ENCODE peak calls at places on chromosomes 3 and 15, in seven cellular contexts. H is neural progenitor cell, P is aorta, W is psoas muscle, F is pancreas, O is heart left ventricle, L is prostate gland. T is an unnamed sample.
A peak's percentile ranks its signal among the peaks of the same experiment; 100 is the strongest.

GRCh38 chr3:194688207-194688711 is 2.6 kb downstream of the FAM43A start:
- DNase-seq in W (peak; percentile 66), O (peak; percentile 55), L (no peak), P (no peak), H (peak; percentile 49), F (no peak), T (peak; percentile 77)

GRCh38 chr15:30924353-30924752 is 20.6 kb downstream of the FAN1 start:
- DNase-seq in O (no peak), F (no peak), W (no peak), P (no peak), H (no peak), L (no peak), T (no peak)

GRCh38 chr3:79515072-79515471 is 252.7 kb downstream of the ROBO1 start:
- DNase-seq in H (no peak), O (no peak), W (no peak), P (no peak), L (no peak), F (no peak), T (peak; percentile 18)

GRCh38 chr15:36774765-36775164 is 195.3 kb downstream of the CDIN1 start:
- DNase-seq in H (no peak), W (no peak), O (no peak), F (no peak), P (no peak), L (no peak), T (no peak)

GRCh38 chr15:96585634-96586386 is 255.3 kb downstream of the NR2F2 start:
- DNase-seq in F (no peak), H (peak; percentile 46), L (no peak), P (no peak), W (no peak), O (no peak), T (no peak)

GRCh38 chr3:53161820-53162671 is 1.0 kb downstream of the PRKCD start:
- DNase-seq in O (peak; percentile 52), H (peak; percentile 76), P (no peak), L (no peak), W (no peak), F (no peak), T (peak; percentile 80)

GRCh38 chr15:80250614-80251504 is 1.2 kb downstream of the CTXND1 start:
- DNase-seq in H (peak; percentile 28), P (no peak), W (no peak), F (no peak), O (no peak), L (no peak), T (no peak)

GRCh38 chr3:195458188-195458800 is 15.5 kb upstream of the ACAP2 start:
- DNase-seq in H (no peak), W (no peak), F (no peak), L (no peak), P (no peak), O (no peak), T (no peak)

GRCh38 chr3:20984594-20985207 is 766.3 kb downstream of the ZNF385D start:
- DNase-seq in W (no peak), H (no peak), O (no peak), F (no peak), L (no peak), P (no peak), T (no peak)

GRCh38 chr15:89381330-89381729 is 46.7 kb upstream of the POLG start:
- DNase-seq in O (no peak), P (peak; percentile 2), W (no peak), L (no peak), H (no peak), F (no peak), T (no peak)

GRCh38 chr15:30984118-30984517 is 7.3 kb downstream of the MTMR10 start:
- DNase-seq in L (no peak), H (no peak), F (no peak), W (no peak), O (no peak), P (no peak), T (no peak)

GRCh38 chr15:79458491-79458890 is 26.4 kb downstream of the MINAR1 start:
- DNase-seq in L (no peak), F (no peak), H (no peak), O (no peak), W (no peak), P (no peak), T (no peak)

GRCh38 chr3:87805670-87806069 is 253.1 kb downstream of the CGGBP1 start:
- DNase-seq in F (no peak), L (no peak), H (no peak), W (no peak), P (no peak), O (no peak), T (no peak)

GRCh38 chr3:126118591-126118990 is 34.7 kb upstream of the SLC41A3 start:
- DNase-seq in O (no peak), H (no peak), P (peak; percentile 52), L (no peak), W (peak; percentile 22), F (peak; percentile 0), T (no peak)

GRCh38 chr3:17140670-17141505 is 256.1 kb downstream of the PLCL2 start:
- DNase-seq in H (no peak), L (peak; percentile 23), O (peak; percentile 64), F (no peak), W (peak; percentile 90), P (peak; percentile 89), T (peak; percentile 71)

GRCh38 chr15:35477853-35478252 is 68.1 kb downstream of the DPH6 start:
- DNase-seq in P (no peak), L (no peak), H (no peak), F (no peak), O (no peak), W (no peak), T (no peak)

GRCh38 chr3:48685293-48685602 is 467 bp downstream of the NCKIPSD start:
- DNase-seq in O (no peak), L (no peak), F (no peak), H (no peak), W (no peak), P (peak; percentile 83), T (no peak)

GRCh38 chr3:197083486-197083885 is 53.9 kb upstream of the MELTF start:
- DNase-seq in L (no peak), F (no peak), P (no peak), O (no peak), W (peak; percentile 55), H (no peak), T (no peak)

GRCh38 chr3:94069242-94069813 is 6.5 kb downstream of the NSUN3 start:
- DNase-seq in W (no peak), F (no peak), L (no peak), P (no peak), H (no peak), O (no peak), T (no peak)

GRCh38 chr15:101248274-101248673 is 3.6 kb downstream of the CHSY1 start:
- DNase-seq in H (no peak), W (no peak), P (no peak), O (no peak), F (no peak), L (no peak), T (no peak)

GRCh38 chr15:101246824-101247745 is 4.8 kb downstream of the CHSY1 start:
- DNase-seq in L (no peak), H (no peak), F (no peak), O (no peak), P (no peak), W (no peak), T (no peak)

GRCh38 chr15:101244039-101244781 is 7.6 kb downstream of the CHSY1 start:
- DNase-seq in H (no peak), L (no peak), P (no peak), W (no peak), F (no peak), O (no peak), T (no peak)

GRCh38 chr15:101244889-101245668 is 6.8 kb downstream of the CHSY1 start:
- DNase-seq in W (no peak), F (no peak), H (no peak), L (no peak), O (no peak), P (no peak), T (no peak)

GRCh38 chr15:101246391-101246790 is 5.5 kb downstream of the CHSY1 start:
- DNase-seq in L (no peak), P (no peak), H (no peak), F (no peak), O (no peak), W (no peak), T (no peak)
- H3K4me1 ChIP-seq in L (peaks cover 40% of the 10 kb centered on the region), P (peaks cover 8% of the 10 kb centered on the region), H (peaks cover 27% of the 10 kb centered on the region), F (peaks cover 9% of the 10 kb centered on the region), O (peaks cover 73% of the 10 kb centered on the region), W (peaks cover 70% of the 10 kb centered on the region), T (peaks cover 19% of the 10 kb centered on the region)

GRCh38 chr3:187836848-187837770 is 91.8 kb upstream of the BCL6 start:
- DNase-seq in O (no peak), L (no peak), P (no peak), W (no peak), F (no peak), H (peak; percentile 35), T (no peak)

GRCh38 chr3:187841552-187841951 is 96.3 kb upstream of the BCL6 start:
- DNase-seq in F (no peak), W (no peak), L (no peak), P (no peak), H (peak; percentile 69), O (no peak), T (no peak)

GRCh38 chr3:187839422-187839821 is 94.2 kb upstream of the BCL6 start:
- DNase-seq in O (no peak), W (no peak), H (no peak), L (no peak), P (no peak), F (no peak), T (no peak)

GRCh38 chr3:187833799-187834578 is 88.7 kb upstream of the BCL6 start:
- DNase-seq in H (no peak), P (no peak), O (no peak), W (no peak), F (no peak), L (no peak), T (no peak)

GRCh38 chr3:187838016-187838535 is 92.8 kb upstream of the BCL6 start:
- DNase-seq in O (no peak), H (no peak), F (no peak), P (no peak), W (no peak), L (no peak), T (no peak)
- H3K4me3 ChIP-seq in O (no peak overlapping the region), H (no peak overlapping the region), F (no peak overlapping the region), P (no peak overlapping the region), W (no peak overlapping the region), L (no peak overlapping the region), T (no peak overlapping the region)

DNA sequence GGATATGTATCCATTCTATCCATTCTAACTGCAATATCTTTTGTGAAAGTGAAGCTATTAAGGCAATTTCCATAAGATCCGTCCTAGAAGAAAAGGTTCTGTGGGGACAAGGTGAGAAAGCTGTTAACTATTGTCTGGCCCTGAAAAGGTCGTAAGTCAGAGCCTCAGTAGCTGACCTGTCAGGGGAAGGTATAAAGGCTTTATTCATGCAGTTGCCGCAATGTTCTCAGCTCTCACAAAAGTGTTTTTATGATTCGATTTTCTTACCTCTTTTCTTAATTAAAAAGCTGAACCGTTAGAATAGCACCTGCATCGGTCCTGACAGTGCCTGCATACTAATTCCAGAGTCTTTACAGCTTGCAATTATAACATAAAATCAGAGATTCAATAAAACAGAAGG is 24.7 kb downstream of the ZIC4 start:
- DNase-seq in O (no peak), H (peak; percentile 33), F (no peak), P (no peak), L (no peak), W (no peak), T (no peak)
- H3K27me3 ChIP-seq in O (peaks cover 89% of the 10 kb centered on the region), H (peaks cover 100% of the 10 kb centered on the region), F (peaks cover 3% of the 10 kb centered on the region), P (no peaks in the 10 kb centered on the region), L (peaks cover 49% of the 10 kb centered on the region), W (peaks cover 4% of the 10 kb centered on the region), T (peaks cover 10% of the 10 kb centered on the region)

DNA sequence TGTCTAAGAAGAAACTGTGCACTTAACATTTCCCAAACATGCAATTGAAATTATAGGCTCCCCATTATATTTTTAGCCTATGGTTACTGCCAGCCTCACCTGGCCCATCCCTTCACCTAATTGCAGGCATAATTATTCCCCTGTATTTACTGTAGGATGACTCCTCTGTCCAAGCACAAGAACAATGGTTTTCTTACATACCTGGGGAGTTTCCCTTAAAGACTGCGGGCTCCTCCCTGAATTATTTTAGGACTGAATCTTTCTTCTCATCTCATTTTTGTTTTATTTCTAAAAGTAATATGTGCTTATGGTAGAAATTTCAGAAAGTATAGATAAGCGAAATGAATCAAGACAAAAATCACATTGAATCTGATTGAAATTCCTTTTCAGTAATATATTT is 11.4 kb downstream of the TM4SF1 start:
- DNase-seq in P (no peak), H (no peak), L (no peak), F (no peak), W (no peak), O (no peak), T (no peak)
- H3K4me1 ChIP-seq in P (peaks cover 2% of the 10 kb centered on the region), H (peaks cover 25% of the 10 kb centered on the region), L (peaks cover 13% of the 10 kb centered on the region), F (peaks cover 44% of the 10 kb centered on the region), W (peaks cover 12% of the 10 kb centered on the region), O (peaks cover 9% of the 10 kb centered on the region), T (no peaks in the 10 kb centered on the region)